ENCODE peak calls at places on chromosomes 5 and 9, in four cellular contexts. C is sigmoid colon, K is Karpas-422, G is lower lobe of right lung. Q is an unnamed sample.

GRCh38 chr5:88660326-88660946 is 222.5 kb downstream of the MEF2C start:
- DNase-seq in C (no peak), K (peak; percentile 85), G (no peak), Q (no peak)

GRCh38 chr9:122186301-122186700 is 26.6 kb downstream of the MORN5 start:
- DNase-seq in C (no peak), G (no peak), K (no peak), Q (no peak)

GRCh38 chr5:139251281-139251687 is 42.3 kb upstream of the MATR3 start:
- DNase-seq in C (peak; percentile 10), G (no peak), K (peak; percentile 54), Q (no peak)

GRCh38 chr9:78130004-78130403 is 98.4 kb upstream of the GNAQ start:
- DNase-seq in G (peak; percentile 57), K (peak; percentile 63), C (no peak), Q (peak; percentile 30)

GRCh38 chr9:137878146-137878941 is 762 bp downstream of the CACNA1B start:
- DNase-seq in C (no peak), K (no peak), G (peak; percentile 36), Q (peak; percentile 61)

GRCh38 chr5:3818612-3819011 is 223.0 kb downstream of the IRX1 start:
- DNase-seq in K (no peak), C (no peak), G (no peak), Q (no peak)

GRCh38 chr9:35696520-35697215 is 6.9 kb upstream of the TPM2 start:
- DNase-seq in K (peak; percentile 81), G (peak; percentile 61), C (peak; percentile 78), Q (peak; percentile 77)

GRCh38 chr9:31486630-31487029 is 897.8 kb upstream of the ACO1 start:
- DNase-seq in G (no peak), K (no peak), C (no peak), Q (no peak)

GRCh38 chr5:73093943-73094342 is 26.4 kb upstream of the TMEM171 start:
- DNase-seq in K (no peak), G (no peak), C (no peak), Q (no peak)

GRCh38 chr9:27165670-27166069 is 56.6 kb downstream of the TEK start:
- DNase-seq in G (no peak), C (no peak), K (no peak), Q (no peak)

GRCh38 chr5:145835839-145836222 is 689 bp upstream of the PRELID2 start:
- DNase-seq in G (no peak), C (no peak), K (no peak), Q (no peak)

GRCh38 chr5:143592648-143593047 is 189.2 kb upstream of the NR3C1 start:
- DNase-seq in G (no peak), K (peak; percentile 87), C (no peak), Q (no peak)

GRCh38 chr5:137218471-137218870 is 280.7 kb downstream of the SPOCK1 start:
- DNase-seq in K (no peak), C (no peak), G (no peak), Q (no peak)

GRCh38 chr5:156473271-156473935 is 146.4 kb downstream of the SGCD start:
- DNase-seq in C (no peak), G (no peak), K (no peak), Q (no peak)

GRCh38 chr5:107040907-107041306 is 629.8 kb downstream of the EFNA5 start:
- DNase-seq in K (no peak), G (no peak), C (no peak), Q (no peak)

GRCh38 chr5:139930406-139930805 is 112.7 kb downstream of the NRG2 start:
- DNase-seq in G (no peak), C (no peak), K (no peak), Q (no peak)

GRCh38 chr9:82675605-82676004 is 387.3 kb downstream of the RASEF start:
- DNase-seq in C (no peak), G (no peak), K (no peak), Q (no peak)

GRCh38 chr5:126868961-126869451 is 92.1 kb downstream of the LMNB1 start:
- DNase-seq in K (no peak), G (no peak), C (no peak), Q (peak; percentile 75)

GRCh38 chr5:90418214-90418613 is 8.7 kb upstream of the CETN3 start:
- DNase-seq in K (no peak), C (no peak), G (no peak), Q (no peak)

GRCh38 chr9:124390812-124391658 is 24.2 kb downstream of the PSMB7 start:
- DNase-seq in G (no peak), C (no peak), K (no peak), Q (no peak)

GRCh38 chr5:153959134-153959957 is 79.4 kb downstream of the FAM114A2 start:
- DNase-seq in C (no peak), K (no peak), G (no peak), Q (no peak)

GRCh38 chr5:160480652-160481051 is 59.0 kb downstream of the PTTG1 start:
- DNase-seq in G (no peak), K (no peak), C (no peak), Q (no peak)

GRCh38 chr5:84688566-84688965 is 303.9 kb upstream of the EDIL3 start:
- DNase-seq in G (no peak), K (no peak), C (no peak), Q (no peak)

GRCh38 chr9:89670806-89671434 is 66.1 kb downstream of the GADD45G start:
- DNase-seq in G (no peak), K (no peak), C (no peak), Q (no peak)

GRCh38 chr9:5698810-5699556 is 70.1 kb downstream of the RIC1 start:
- DNase-seq in G (no peak), C (no peak), K (no peak), Q (no peak)

GRCh38 chr9:107750741-107751521 is 261.4 kb upstream of the KLF4 start:
- DNase-seq in C (peak; percentile 96), G (peak; percentile 72), K (no peak), Q (peak; percentile 95)

GRCh38 chr5:151509231-151509630 is 61.8 kb downstream of the SLC36A1 start:
- DNase-seq in G (no peak), K (no peak), C (no peak), Q (no peak)

GRCh38 chr5:31158686-31159085 is 34.8 kb upstream of the CDH6 start:
- DNase-seq in G (no peak), C (no peak), K (no peak), Q (no peak)

DNA sequence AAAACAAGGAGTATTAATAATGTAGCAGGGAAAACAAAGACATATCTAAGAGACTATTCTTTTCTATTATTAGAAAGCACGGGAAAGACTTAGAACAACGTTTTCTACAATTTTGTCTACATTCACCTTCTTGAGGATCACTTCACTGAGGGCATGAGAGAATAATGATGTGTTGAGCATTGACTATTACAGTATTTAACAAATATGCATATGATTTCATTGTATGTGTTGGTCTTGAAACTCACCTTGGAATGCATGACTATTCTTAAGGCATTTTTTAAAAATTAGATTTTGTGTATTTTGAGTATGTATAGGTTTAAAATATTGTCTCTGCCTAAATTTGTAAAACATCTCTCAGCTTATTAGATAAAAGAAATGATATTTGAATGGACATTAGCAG is 1.2 kb downstream of the FSD1L start:
- DNase-seq in G (no peak), K (no peak), C (no peak), Q (no peak)
- H3K27ac ChIP-seq in G (no peak overlapping the region), K (no peak overlapping the region), C (no peak overlapping the region), Q (no peak overlapping the region)

GRCh38 chr5:1002836-1003235 is 5.8 kb upstream of the NKD2 start:
- DNase-seq in C (peak; percentile 52), K (no peak), G (peak; percentile 17), Q (peak; percentile 51)
- H3K27me3 ChIP-seq in C (no peaks in the 10 kb centered on the region), K (no peaks in the 10 kb centered on the region), G (peaks cover 20% of the 10 kb centered on the region), Q (no peaks in the 10 kb centered on the region)

DNA sequence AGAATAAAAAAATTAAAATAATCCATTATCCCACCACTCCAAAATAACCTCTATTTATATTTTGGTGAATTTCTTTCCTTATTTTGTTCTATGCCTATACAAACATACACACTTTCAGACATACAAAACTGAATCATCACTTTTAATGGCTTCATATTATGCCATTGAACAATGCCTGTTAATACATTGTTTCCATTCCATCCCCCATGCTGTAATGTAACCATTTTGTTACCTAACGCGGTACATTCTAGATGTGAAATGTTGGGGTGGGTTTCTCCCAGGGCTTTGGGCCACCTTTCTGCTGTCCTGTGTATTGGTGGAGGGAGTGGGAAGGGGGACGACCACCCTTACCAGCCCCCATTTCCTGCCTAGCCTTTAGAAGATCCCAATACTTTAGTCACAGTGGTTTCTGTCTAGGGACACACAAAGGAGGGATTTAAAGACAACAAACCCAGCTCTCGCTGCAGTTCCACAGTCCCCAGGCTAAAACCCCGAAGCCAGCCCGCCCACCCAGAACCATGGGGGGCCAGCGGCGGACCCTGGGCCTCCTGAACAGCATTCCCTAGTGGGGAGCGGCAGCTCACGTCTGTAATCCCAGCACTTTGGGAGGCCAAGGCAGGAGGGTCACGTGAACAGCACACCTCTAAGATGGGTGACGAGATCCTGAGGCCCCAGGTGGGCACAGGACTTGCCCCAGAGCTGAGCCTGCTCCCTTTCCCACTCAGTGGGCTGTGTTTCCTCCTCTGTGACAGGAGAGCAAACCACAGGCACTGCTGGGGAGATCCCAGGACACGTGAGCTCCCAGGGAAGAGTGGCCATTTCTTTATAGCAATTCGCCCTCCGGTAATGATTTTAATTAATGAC is 56.9 kb upstream of the STXBP1 start:
- DNase-seq in K (no peak), C (no peak), G (no peak), Q (no peak)
- H3K27ac ChIP-seq in K (no peak overlapping the region), C (peak overlapping the region; percentile 75), G (peak overlapping the region; percentile 83), Q (peak overlapping the region; percentile 25)

DNA sequence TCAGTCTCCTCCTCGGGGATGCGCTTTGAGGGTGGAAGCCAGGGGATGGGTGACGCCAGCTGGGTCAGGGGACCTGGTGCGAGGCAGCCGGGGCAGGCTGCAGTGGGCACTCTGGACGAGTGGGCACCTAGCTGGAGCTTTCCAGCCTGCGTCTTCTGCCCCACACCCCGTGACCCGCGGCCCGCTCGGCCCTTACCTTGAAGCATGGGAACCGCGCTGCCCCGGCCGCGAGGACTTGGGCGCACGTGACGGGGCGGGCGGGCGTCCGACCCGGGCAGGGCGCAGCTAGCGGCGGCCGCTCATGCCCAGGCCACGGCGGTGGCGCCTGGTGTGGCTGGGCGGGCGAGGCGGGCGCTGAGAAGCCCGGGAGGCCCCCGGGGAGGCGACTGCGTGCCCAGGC is 308 bp downstream of the FAM163B start:
- DNase-seq in G (peak; percentile 38), C (no peak), K (no peak), Q (no peak)
- H3K27me3 ChIP-seq in G (peaks cover 69% of the 10 kb centered on the region), C (peaks cover 13% of the 10 kb centered on the region), K (no peaks in the 10 kb centered on the region), Q (no peaks in the 10 kb centered on the region)

GRCh38 chr5:176528301-176528700 is 8.9 kb downstream of the RNF44 start:
- DNase-seq in K (no peak), C (no peak), G (no peak), Q (peak; percentile 81)

GRCh38 chr5:176530406-176530982 is 6.7 kb downstream of the RNF44 start:
- DNase-seq in K (no peak), G (peak; percentile 47), C (no peak), Q (no peak)

GRCh38 chr5:176528761-176529115 is 8.5 kb downstream of the RNF44 start:
- DNase-seq in K (no peak), C (no peak), G (no peak), Q (peak; percentile 72)

GRCh38 chr5:176529824-176530195 is 7.4 kb downstream of the RNF44 start:
- DNase-seq in K (no peak), G (peak; percentile 47), C (no peak), Q (no peak)

GRCh38 chr5:176529116-176529823 is 7.9 kb downstream of the RNF44 start:
- DNase-seq in C (no peak), K (no peak), G (peak; percentile 40), Q (no peak)
- H3K27ac ChIP-seq in C (no peak overlapping the region), K (no peak overlapping the region), G (no peak overlapping the region), Q (no peak overlapping the region)

GRCh38 chr9:109497193-109498165 is 628 bp downstream of the PTPN3 start:
- DNase-seq in K (no peak), G (no peak), C (no peak), Q (no peak)
- H3K27me3 ChIP-seq in K (no peaks in the 10 kb centered on the region), G (peaks cover 28% of the 10 kb centered on the region), C (peaks cover 15% of the 10 kb centered on the region), Q (no peaks in the 10 kb centered on the region)

GRCh38 chr5:172085738-172086137 is 79.3 kb upstream of the FBXW11 start:
- DNase-seq in K (no peak), C (peak; percentile 28), G (no peak), Q (no peak)
- H3K27ac ChIP-seq in K (no peak overlapping the region), C (no peak overlapping the region), G (no peak overlapping the region), Q (no peak overlapping the region)

GRCh38 chr9:134297082-134297415 is 29.2 kb upstream of the RXRA start:
- DNase-seq in K (no peak), G (no peak), C (no peak), Q (peak; percentile 45)
- H3K27me3 ChIP-seq in K (no peaks in the 10 kb centered on the region), G (no peaks in the 10 kb centered on the region), C (no peaks in the 10 kb centered on the region), Q (no peaks in the 10 kb centered on the region)

Q was measured in right cardiac atrium.